ENCODE peak calls at places on chromosomes 6 and 20, in six cellular contexts. One of them, this sample, is unnamed.

GRCh38 chr20:38412877-38413577 is 22.1 kb downstream of the SNHG17 start:
- DNase-seq in activated naive CD4-positive, alpha-beta T cell treated with Interleukin-2 at 50 U/mL for 16 hours: no peak
- DNase-seq in NCI-H1930: no peak
- DNase-seq in IMR-90: no peak
- DNase-seq in right cardiac atrium: no peak
- DNase-seq in NCI-H510A treated with DMSO at 0.1 percent for 48 hours: no peak
- DNase-seq in this sample: no peak

GRCh38 chr6:136791296-136792065 is 796 bp downstream of the MAP3K5 start:
- DNase-seq in activated naive CD4-positive, alpha-beta T cell treated with Interleukin-2 at 50 U/mL for 16 hours: peak; percentile 60
- DNase-seq in NCI-H1930: peak; percentile 28
- DNase-seq in IMR-90: peak; percentile 67
- DNase-seq in right cardiac atrium: peak; percentile 68
- DNase-seq in NCI-H510A treated with DMSO at 0.1 percent for 48 hours: peak; percentile 34
- DNase-seq in this sample: no peak

GRCh38 chr6:16654703-16655102 is 106.6 kb downstream of the ATXN1 start:
- DNase-seq in activated naive CD4-positive, alpha-beta T cell treated with Interleukin-2 at 50 U/mL for 16 hours: no peak
- DNase-seq in NCI-H1930: no peak
- DNase-seq in IMR-90: no peak
- DNase-seq in right cardiac atrium: no peak
- DNase-seq in NCI-H510A treated with DMSO at 0.1 percent for 48 hours: no peak
- DNase-seq in this sample: no peak

GRCh38 chr20:46899619-46900018 is 5.0 kb downstream of the EYA2 start:
- DNase-seq in activated naive CD4-positive, alpha-beta T cell treated with Interleukin-2 at 50 U/mL for 16 hours: no peak
- DNase-seq in NCI-H1930: no peak
- DNase-seq in IMR-90: no peak
- DNase-seq in right cardiac atrium: peak; percentile 74
- DNase-seq in NCI-H510A treated with DMSO at 0.1 percent for 48 hours: no peak
- DNase-seq in this sample: no peak

GRCh38 chr20:22583773-22584629 is at the start of gene FOXA2:
- DNase-seq in activated naive CD4-positive, alpha-beta T cell treated with Interleukin-2 at 50 U/mL for 16 hours: no peak
- DNase-seq in NCI-H1930: peak; percentile 85
- DNase-seq in IMR-90: no peak
- DNase-seq in right cardiac atrium: no peak
- DNase-seq in NCI-H510A treated with DMSO at 0.1 percent for 48 hours: peak; percentile 94
- DNase-seq in this sample: no peak

GRCh38 chr6:3377536-3378397 is 79.1 kb downstream of the SLC22A23 start:
- DNase-seq in activated naive CD4-positive, alpha-beta T cell treated with Interleukin-2 at 50 U/mL for 16 hours: no peak
- DNase-seq in NCI-H1930: no peak
- DNase-seq in IMR-90: peak; percentile 39
- DNase-seq in right cardiac atrium: no peak
- DNase-seq in NCI-H510A treated with DMSO at 0.1 percent for 48 hours: no peak
- DNase-seq in this sample: no peak

GRCh38 chr6:73515204-73516101 is 5.4 kb downstream of the EEF1A1 start:
- DNase-seq in activated naive CD4-positive, alpha-beta T cell treated with Interleukin-2 at 50 U/mL for 16 hours: peak; percentile 43
- DNase-seq in NCI-H1930: peak; percentile 14
- DNase-seq in IMR-90: peak; percentile 88
- DNase-seq in right cardiac atrium: no peak
- DNase-seq in NCI-H510A treated with DMSO at 0.1 percent for 48 hours: peak; percentile 46
- DNase-seq in this sample: peak; percentile 82

GRCh38 chr6:121881974-121882667 is 446.7 kb downstream of the GJA1 start:
- DNase-seq in activated naive CD4-positive, alpha-beta T cell treated with Interleukin-2 at 50 U/mL for 16 hours: no peak
- DNase-seq in NCI-H1930: no peak
- DNase-seq in IMR-90: peak; percentile 92
- DNase-seq in right cardiac atrium: no peak
- DNase-seq in NCI-H510A treated with DMSO at 0.1 percent for 48 hours: no peak
- DNase-seq in this sample: peak; percentile 57

GRCh38 chr6:35036059-35036827 is 104.9 kb downstream of the TCP11 start:
- DNase-seq in activated naive CD4-positive, alpha-beta T cell treated with Interleukin-2 at 50 U/mL for 16 hours: no peak
- DNase-seq in NCI-H1930: no peak
- DNase-seq in IMR-90: no peak
- DNase-seq in right cardiac atrium: no peak
- DNase-seq in NCI-H510A treated with DMSO at 0.1 percent for 48 hours: no peak
- DNase-seq in this sample: no peak

GRCh38 chr6:47134476-47135189 is 92.5 kb upstream of the ADGRF1 start:
- DNase-seq in activated naive CD4-positive, alpha-beta T cell treated with Interleukin-2 at 50 U/mL for 16 hours: no peak
- DNase-seq in NCI-H1930: peak; percentile 78
- DNase-seq in IMR-90: peak; percentile 96
- DNase-seq in right cardiac atrium: no peak
- DNase-seq in NCI-H510A treated with DMSO at 0.1 percent for 48 hours: peak; percentile 96
- DNase-seq in this sample: peak; percentile 98

GRCh38 chr6:35719407-35719829 is 17.4 kb upstream of the ARMC12 start:
- DNase-seq in activated naive CD4-positive, alpha-beta T cell treated with Interleukin-2 at 50 U/mL for 16 hours: no peak
- DNase-seq in NCI-H1930: no peak
- DNase-seq in IMR-90: no peak
- DNase-seq in right cardiac atrium: no peak
- DNase-seq in NCI-H510A treated with DMSO at 0.1 percent for 48 hours: no peak
- DNase-seq in this sample: no peak

GRCh38 chr6:21914121-21914973 is 320.8 kb downstream of the SOX4 start:
- DNase-seq in activated naive CD4-positive, alpha-beta T cell treated with Interleukin-2 at 50 U/mL for 16 hours: peak; percentile 37
- DNase-seq in NCI-H1930: no peak
- DNase-seq in IMR-90: peak; percentile 37
- DNase-seq in right cardiac atrium: peak; percentile 75
- DNase-seq in NCI-H510A treated with DMSO at 0.1 percent for 48 hours: peak; percentile 72
- DNase-seq in this sample: no peak

GRCh38 chr6:31460361-31461025 is 37.5 kb upstream of the MICB start:
- DNase-seq in activated naive CD4-positive, alpha-beta T cell treated with Interleukin-2 at 50 U/mL for 16 hours: no peak
- DNase-seq in NCI-H1930: no peak
- DNase-seq in IMR-90: no peak
- DNase-seq in right cardiac atrium: no peak
- DNase-seq in NCI-H510A treated with DMSO at 0.1 percent for 48 hours: no peak
- DNase-seq in this sample: no peak

GRCh38 chr6:168967556-168967955 is 286.1 kb downstream of the THBS2 start:
- DNase-seq in activated naive CD4-positive, alpha-beta T cell treated with Interleukin-2 at 50 U/mL for 16 hours: no peak
- DNase-seq in NCI-H1930: no peak
- DNase-seq in IMR-90: no peak
- DNase-seq in right cardiac atrium: no peak
- DNase-seq in NCI-H510A treated with DMSO at 0.1 percent for 48 hours: no peak
- DNase-seq in this sample: peak; percentile 40

GRCh38 chr6:7568021-7568420 is 22.0 kb upstream of the SNRNP48 start:
- DNase-seq in activated naive CD4-positive, alpha-beta T cell treated with Interleukin-2 at 50 U/mL for 16 hours: no peak
- DNase-seq in NCI-H1930: no peak
- DNase-seq in IMR-90: peak; percentile 58
- DNase-seq in right cardiac atrium: no peak
- DNase-seq in NCI-H510A treated with DMSO at 0.1 percent for 48 hours: no peak
- DNase-seq in this sample: no peak

GRCh38 chr20:44489931-44490330 is 14.3 kb downstream of the TTPAL start:
- DNase-seq in activated naive CD4-positive, alpha-beta T cell treated with Interleukin-2 at 50 U/mL for 16 hours: peak; percentile 8
- DNase-seq in NCI-H1930: no peak
- DNase-seq in IMR-90: no peak
- DNase-seq in right cardiac atrium: no peak
- DNase-seq in NCI-H510A treated with DMSO at 0.1 percent for 48 hours: no peak
- DNase-seq in this sample: no peak

GRCh38 chr6:28090902-28091586 is 10.7 kb downstream of the ZNF165 start:
- DNase-seq in activated naive CD4-positive, alpha-beta T cell treated with Interleukin-2 at 50 U/mL for 16 hours: no peak
- DNase-seq in NCI-H1930: no peak
- DNase-seq in IMR-90: no peak
- DNase-seq in right cardiac atrium: peak; percentile 61
- DNase-seq in NCI-H510A treated with DMSO at 0.1 percent for 48 hours: no peak
- DNase-seq in this sample: no peak

GRCh38 chr6:148973809-148974208 is 227.0 kb downstream of the UST start:
- DNase-seq in activated naive CD4-positive, alpha-beta T cell treated with Interleukin-2 at 50 U/mL for 16 hours: no peak
- DNase-seq in NCI-H1930: no peak
- DNase-seq in IMR-90: peak; percentile 66
- DNase-seq in right cardiac atrium: no peak
- DNase-seq in NCI-H510A treated with DMSO at 0.1 percent for 48 hours: peak; percentile 47
- DNase-seq in this sample: no peak

GRCh38 chr20:1940581-1940980 is 45.4 kb downstream of the SIRPA start:
- DNase-seq in activated naive CD4-positive, alpha-beta T cell treated with Interleukin-2 at 50 U/mL for 16 hours: no peak
- DNase-seq in NCI-H1930: no peak
- DNase-seq in IMR-90: no peak
- DNase-seq in right cardiac atrium: no peak
- DNase-seq in NCI-H510A treated with DMSO at 0.1 percent for 48 hours: no peak
- DNase-seq in this sample: no peak

GRCh38 chr20:35048739-35049138 is 43.9 kb downstream of the TRPC4AP start:
- DNase-seq in activated naive CD4-positive, alpha-beta T cell treated with Interleukin-2 at 50 U/mL for 16 hours: no peak
- DNase-seq in NCI-H1930: no peak
- DNase-seq in IMR-90: no peak
- DNase-seq in right cardiac atrium: no peak
- DNase-seq in NCI-H510A treated with DMSO at 0.1 percent for 48 hours: no peak
- DNase-seq in this sample: no peak

GRCh38 chr20:43963872-43964791 is 49.5 kb downstream of the TOX2 start:
- DNase-seq in activated naive CD4-positive, alpha-beta T cell treated with Interleukin-2 at 50 U/mL for 16 hours: peak; percentile 25
- DNase-seq in NCI-H1930: no peak
- DNase-seq in IMR-90: peak; percentile 49
- DNase-seq in right cardiac atrium: peak; percentile 20
- DNase-seq in NCI-H510A treated with DMSO at 0.1 percent for 48 hours: no peak
- DNase-seq in this sample: no peak

GRCh38 chr6:49225471-49225870 is 237.6 kb downstream of the MMUT start:
- DNase-seq in activated naive CD4-positive, alpha-beta T cell treated with Interleukin-2 at 50 U/mL for 16 hours: no peak
- DNase-seq in NCI-H1930: no peak
- DNase-seq in IMR-90: no peak
- DNase-seq in right cardiac atrium: no peak
- DNase-seq in NCI-H510A treated with DMSO at 0.1 percent for 48 hours: no peak
- DNase-seq in this sample: no peak

GRCh38 chr6:46926481-46926880 is 4.7 kb upstream of the ADGRF5 start:
- DNase-seq in activated naive CD4-positive, alpha-beta T cell treated with Interleukin-2 at 50 U/mL for 16 hours: no peak
- DNase-seq in NCI-H1930: no peak
- DNase-seq in IMR-90: peak; percentile 0
- DNase-seq in right cardiac atrium: no peak
- DNase-seq in NCI-H510A treated with DMSO at 0.1 percent for 48 hours: no peak
- DNase-seq in this sample: no peak

GRCh38 chr6:111342913-111343312 is 140.1 kb downstream of the REV3L start:
- DNase-seq in activated naive CD4-positive, alpha-beta T cell treated with Interleukin-2 at 50 U/mL for 16 hours: no peak
- DNase-seq in NCI-H1930: no peak
- DNase-seq in IMR-90: peak; percentile 54
- DNase-seq in right cardiac atrium: no peak
- DNase-seq in NCI-H510A treated with DMSO at 0.1 percent for 48 hours: no peak
- DNase-seq in this sample: no peak

GRCh38 chr20:7497985-7498384 is 442.3 kb downstream of the HAO1 start:
- DNase-seq in activated naive CD4-positive, alpha-beta T cell treated with Interleukin-2 at 50 U/mL for 16 hours: no peak
- DNase-seq in NCI-H1930: no peak
- DNase-seq in IMR-90: no peak
- DNase-seq in right cardiac atrium: no peak
- DNase-seq in NCI-H510A treated with DMSO at 0.1 percent for 48 hours: no peak
- DNase-seq in this sample: peak; percentile 47

GRCh38 chr20:2655331-2656116 is 3.1 kb downstream of the NOP56 start:
- DNase-seq in activated naive CD4-positive, alpha-beta T cell treated with Interleukin-2 at 50 U/mL for 16 hours: no peak
- DNase-seq in NCI-H1930: no peak
- DNase-seq in IMR-90: no peak
- DNase-seq in right cardiac atrium: no peak
- DNase-seq in NCI-H510A treated with DMSO at 0.1 percent for 48 hours: no peak
- DNase-seq in this sample: no peak

GRCh38 chr20:37947943-37948342 is 45.0 kb downstream of the VSTM2L start:
- DNase-seq in activated naive CD4-positive, alpha-beta T cell treated with Interleukin-2 at 50 U/mL for 16 hours: no peak
- DNase-seq in NCI-H1930: no peak
- DNase-seq in IMR-90: no peak
- DNase-seq in right cardiac atrium: no peak
- DNase-seq in NCI-H510A treated with DMSO at 0.1 percent for 48 hours: no peak
- DNase-seq in this sample: no peak

GRCh38 chr20:43809206-43809819 is 82.5 kb upstream of the GTSF1L start:
- DNase-seq in activated naive CD4-positive, alpha-beta T cell treated with Interleukin-2 at 50 U/mL for 16 hours: no peak
- DNase-seq in NCI-H1930: no peak
- DNase-seq in IMR-90: no peak
- DNase-seq in right cardiac atrium: no peak
- DNase-seq in NCI-H510A treated with DMSO at 0.1 percent for 48 hours: no peak
- DNase-seq in this sample: no peak

GRCh38 chr20:37243076-37243936 is 18.3 kb downstream of the GHRH start:
- DNase-seq in activated naive CD4-positive, alpha-beta T cell treated with Interleukin-2 at 50 U/mL for 16 hours: no peak
- DNase-seq in NCI-H1930: peak; percentile 67
- DNase-seq in IMR-90: no peak
- DNase-seq in right cardiac atrium: no peak
- DNase-seq in NCI-H510A treated with DMSO at 0.1 percent for 48 hours: no peak
- DNase-seq in this sample: no peak

GRCh38 chr20:24720957-24721356 is 228.1 kb upstream of the CST7 start:
- DNase-seq in activated naive CD4-positive, alpha-beta T cell treated with Interleukin-2 at 50 U/mL for 16 hours: no peak
- DNase-seq in NCI-H1930: no peak
- DNase-seq in IMR-90: no peak
- DNase-seq in right cardiac atrium: no peak
- DNase-seq in NCI-H510A treated with DMSO at 0.1 percent for 48 hours: no peak
- DNase-seq in this sample: no peak

GRCh38 chr6:53411451-53411850 is 62.7 kb upstream of the ELOVL5 start:
- DNase-seq in activated naive CD4-positive, alpha-beta T cell treated with Interleukin-2 at 50 U/mL for 16 hours: no peak
- DNase-seq in NCI-H1930: no peak
- DNase-seq in IMR-90: peak; percentile 37
- DNase-seq in right cardiac atrium: no peak
- DNase-seq in NCI-H510A treated with DMSO at 0.1 percent for 48 hours: no peak
- DNase-seq in this sample: no peak

GRCh38 chr6:56652994-56653393 is 10.3 kb upstream of the DST start:
- DNase-seq in activated naive CD4-positive, alpha-beta T cell treated with Interleukin-2 at 50 U/mL for 16 hours: no peak
- DNase-seq in NCI-H1930: no peak
- DNase-seq in IMR-90: peak; percentile 83
- DNase-seq in right cardiac atrium: no peak
- DNase-seq in NCI-H510A treated with DMSO at 0.1 percent for 48 hours: no peak
- DNase-seq in this sample: no peak

GRCh38 chr20:36460648-36461599 is 80.4 kb upstream of the MYL9 start:
- DNase-seq in activated naive CD4-positive, alpha-beta T cell treated with Interleukin-2 at 50 U/mL for 16 hours: peak; percentile 87
- DNase-seq in NCI-H1930: peak; percentile 97
- DNase-seq in IMR-90: peak; percentile 84
- DNase-seq in right cardiac atrium: peak; percentile 94
- DNase-seq in NCI-H510A treated with DMSO at 0.1 percent for 48 hours: peak; percentile 98
- DNase-seq in this sample: peak; percentile 59

GRCh38 chr6:25583099-25583498 is 68.9 kb upstream of the SCGN start:
- DNase-seq in activated naive CD4-positive, alpha-beta T cell treated with Interleukin-2 at 50 U/mL for 16 hours: no peak
- DNase-seq in NCI-H1930: no peak
- DNase-seq in IMR-90: no peak
- DNase-seq in right cardiac atrium: no peak
- DNase-seq in NCI-H510A treated with DMSO at 0.1 percent for 48 hours: no peak
- DNase-seq in this sample: no peak

GRCh38 chr6:133923938-133924593 is 29.0 kb upstream of the TBPL1 start:
- DNase-seq in activated naive CD4-positive, alpha-beta T cell treated with Interleukin-2 at 50 U/mL for 16 hours: peak; percentile 49
- DNase-seq in NCI-H1930: peak; percentile 66
- DNase-seq in IMR-90: peak; percentile 84
- DNase-seq in right cardiac atrium: peak; percentile 34
- DNase-seq in NCI-H510A treated with DMSO at 0.1 percent for 48 hours: peak; percentile 46
- DNase-seq in this sample: peak; percentile 85

GRCh38 chr6:119978274-119978889 is 628.8 kb upstream of the MAN1A1 start:
- DNase-seq in activated naive CD4-positive, alpha-beta T cell treated with Interleukin-2 at 50 U/mL for 16 hours: no peak
- DNase-seq in NCI-H1930: no peak
- DNase-seq in IMR-90: peak; percentile 26
- DNase-seq in right cardiac atrium: no peak
- DNase-seq in NCI-H510A treated with DMSO at 0.1 percent for 48 hours: peak; percentile 17
- DNase-seq in this sample: peak; percentile 28

GRCh38 chr6:46575530-46575929 is 77.1 kb downstream of the CYP39A1 start:
- DNase-seq in activated naive CD4-positive, alpha-beta T cell treated with Interleukin-2 at 50 U/mL for 16 hours: no peak
- DNase-seq in NCI-H1930: no peak
- DNase-seq in IMR-90: no peak
- DNase-seq in right cardiac atrium: no peak
- DNase-seq in NCI-H510A treated with DMSO at 0.1 percent for 48 hours: no peak
- DNase-seq in this sample: no peak

GRCh38 chr20:20237093-20237959 is 130.6 kb upstream of the INSM1 start:
- DNase-seq in activated naive CD4-positive, alpha-beta T cell treated with Interleukin-2 at 50 U/mL for 16 hours: peak; percentile 7
- DNase-seq in NCI-H1930: peak; percentile 87
- DNase-seq in IMR-90: peak; percentile 14
- DNase-seq in right cardiac atrium: no peak
- DNase-seq in NCI-H510A treated with DMSO at 0.1 percent for 48 hours: peak; percentile 48
- DNase-seq in this sample: peak; percentile 2

This sample was measured in astrocyte of the cerebellum.